ENCODE peak calls at places on chromosomes 11 and 22, in nine cellular contexts. F is GM12892; U is hypothalamus; L is pancreas; V is iPS-NIHi11; D is nephron progenitor cell; G is amniotic stem cell; O is fibroblast of lung; S is activated T-helper 1 cell treated with anti-CD3 and anti-CD28 coated beads, Interleukin-2, amount 50 U/mL, for 16 hours. K is an unnamed sample.

GRCh38 chr11:18106688-18107087 is 806 bp upstream of the SAAL1 start:
- DNase-seq in S (no peak), D (no peak), U (no peak), O (peak; percentile 29), V (no peak), F (no peak), G (no peak), L (no peak), K (peak; percentile 56)

GRCh38 chr11:2813141-2813908 is 72.2 kb downstream of the CDKN1C start:
- DNase-seq in S (no peak), F (no peak), L (peak; percentile 36), V (no peak), O (peak; percentile 82), D (no peak), G (no peak), U (no peak), K (no peak)

GRCh38 chr22:39171623-39172264 is 19.3 kb upstream of the CBX7 start:
- DNase-seq in O (no peak), F (no peak), V (no peak), U (no peak), S (no peak), L (peak; percentile 77), D (no peak), G (no peak), K (no peak)

GRCh38 chr11:1820463-1821325 is 14.1 kb upstream of the SYT8 start:
- DNase-seq in U (no peak), S (no peak), F (no peak), D (no peak), V (no peak), L (no peak), G (no peak), O (peak; percentile 77), K (peak; percentile 7)

GRCh38 chr11:68528630-68529029 is 68.1 kb downstream of the PPP6R3 start:
- DNase-seq in U (no peak), S (no peak), F (no peak), O (no peak), V (no peak), L (no peak), D (no peak), G (no peak), K (no peak)

GRCh38 chr11:102666331-102666957 is 39.1 kb downstream of the MMP27 start:
- DNase-seq in V (peak; percentile 60), U (no peak), L (no peak), S (no peak), F (no peak), G (no peak), O (peak; percentile 39), D (peak; percentile 19), K (peak; percentile 46)

GRCh38 chr11:125990244-125990643 is 44.4 kb downstream of the VSIG10L2 start:
- DNase-seq in O (peak; percentile 86), G (no peak), U (no peak), L (no peak), F (no peak), V (no peak), D (no peak), S (no peak), K (peak; percentile 4)

GRCh38 chr11:11450744-11451362 is 97.8 kb upstream of the CSNK2A3 start:
- DNase-seq in O (peak; percentile 79), G (no peak), F (no peak), D (no peak), V (no peak), U (no peak), L (no peak), S (no peak), K (peak; percentile 84)

GRCh38 chr22:38935616-38936015 is 21.8 kb upstream of the APOBEC3A start:
- DNase-seq in V (no peak), L (no peak), S (no peak), O (no peak), G (no peak), D (no peak), U (no peak), F (no peak), K (no peak)

GRCh38 chr11:62680825-62681240 is 2.0 kb upstream of the UBXN1 start:
- DNase-seq in F (no peak), L (no peak), O (peak; percentile 77), S (no peak), V (no peak), U (no peak), G (peak; percentile 52), D (no peak), K (peak; percentile 80)

GRCh38 chr11:116642902-116643301 is 129.9 kb downstream of the BUD13 start:
- DNase-seq in V (no peak), D (no peak), G (no peak), O (no peak), S (no peak), F (no peak), U (no peak), L (no peak), K (no peak)

GRCh38 chr11:32386770-32387377 is 48.5 kb downstream of the WT1 start:
- DNase-seq in S (no peak), V (no peak), F (no peak), G (no peak), L (no peak), D (no peak), O (peak; percentile 55), U (no peak), K (peak; percentile 25)

GRCh38 chr22:37331034-37331428 is 48.7 kb downstream of the CYTH4 start:
- DNase-seq in U (no peak), S (no peak), O (peak; percentile 79), G (no peak), L (peak; percentile 32), D (no peak), F (no peak), V (no peak), K (no peak)

GRCh38 chr11:78069465-78069864 is 5.8 kb downstream of the THRSP start:
- DNase-seq in V (no peak), U (no peak), L (no peak), F (no peak), D (no peak), S (no peak), O (no peak), G (no peak), K (no peak)

GRCh38 chr11:119087747-119088241 is 3.1 kb downstream of the HMBS start:
- DNase-seq in S (no peak), O (no peak), G (no peak), U (no peak), L (no peak), F (no peak), V (no peak), D (no peak), K (no peak)

GRCh38 chr11:124897681-124898680 is at the start of gene ROBO4:
- DNase-seq in D (no peak), L (no peak), F (no peak), S (no peak), O (peak; percentile 94), G (peak; percentile 79), U (no peak), V (no peak), K (peak; percentile 91)

GRCh38 chr11:11157201-11157600 is 195.8 kb downstream of the CSNK2A3 start:
- DNase-seq in F (no peak), L (no peak), G (peak; percentile 39), U (no peak), V (peak; percentile 67), D (peak; percentile 42), O (no peak), S (peak; percentile 42), K (peak; percentile 21)

GRCh38 chr22:23773247-23774113 is 831 bp downstream of the MMP11 start:
- DNase-seq in L (no peak), G (no peak), V (no peak), S (no peak), F (no peak), D (no peak), O (no peak), U (no peak), K (no peak)

GRCh38 chr11:12705874-12706273 is 31.7 kb downstream of the TEAD1 start:
- DNase-seq in U (no peak), F (no peak), L (no peak), V (no peak), O (no peak), D (no peak), G (no peak), S (no peak), K (no peak)

GRCh38 chr11:45658292-45658991 is 7.0 kb downstream of the CHST1 start:
- DNase-seq in U (no peak), S (no peak), G (peak; percentile 27), V (peak; percentile 78), F (no peak), D (peak; percentile 70), L (no peak), O (peak; percentile 72), K (peak; percentile 18)

GRCh38 chr11:112085822-112086421 is 634 bp downstream of the TIMM8B start:
- DNase-seq in U (no peak), V (peak; percentile 40), F (no peak), S (no peak), G (no peak), D (no peak), L (no peak), O (peak; percentile 27), K (peak; percentile 22)

GRCh38 chr11:7154881-7155344 is 66.1 kb downstream of the RBMXL2 start:
- DNase-seq in D (no peak), G (no peak), S (no peak), O (no peak), F (no peak), L (no peak), V (no peak), U (no peak), K (no peak)

GRCh38 chr11:124869331-124869730 is 4.1 kb downstream of the ROBO3 start:
- DNase-seq in U (no peak), G (no peak), D (no peak), F (no peak), L (no peak), V (no peak), S (no peak), O (no peak), K (no peak)

GRCh38 chr11:61082931-61083531 is 19.3 kb upstream of the CD5 start:
- DNase-seq in U (no peak), S (no peak), D (no peak), G (no peak), L (no peak), V (no peak), O (no peak), F (no peak), K (no peak)

GRCh38 chr11:43567396-43567975 is 113.1 kb upstream of the HSD17B12 start:
- DNase-seq in U (no peak), D (no peak), F (no peak), G (peak; percentile 14), L (no peak), S (no peak), V (peak; percentile 69), O (peak; percentile 29), K (peak; percentile 44)

GRCh38 chr22:31977141-31977781 is 32.9 kb downstream of the YWHAH start:
- DNase-seq in G (peak; percentile 17), S (peak; percentile 67), D (peak; percentile 89), L (peak; percentile 80), F (peak; percentile 53), U (peak; percentile 12), O (peak; percentile 48), V (peak; percentile 87), K (peak; percentile 61)

GRCh38 chr11:61413496-61413895 is 16.3 kb downstream of the CPSF7 start:
- DNase-seq in L (no peak), S (no peak), V (no peak), U (no peak), F (no peak), D (no peak), O (peak; percentile 37), G (no peak), K (peak; percentile 11)

GRCh38 chr11:5452712-5453111 is 3.6 kb downstream of the OR51I2 start:
- DNase-seq in O (no peak), S (no peak), G (no peak), L (no peak), U (no peak), F (no peak), V (no peak), D (no peak), K (no peak)

GRCh38 chr11:15309296-15309695 is 194.6 kb downstream of the INSC start:
- DNase-seq in V (no peak), S (no peak), D (no peak), F (no peak), L (no peak), O (no peak), U (no peak), G (no peak), K (no peak)